ENCODE peak calls at places on chromosomes 16 and 17, in eight cellular contexts. B, E, H, S, N, Y, R and A are unnamed samples. For H3K36me3, the result is how much of the 10 kb centered on the place peaks cover.

GRCh38 chr17:29138991-29139682 is 41.1 kb downstream of the MYO18A start:
- DNase-seq in B (no peak), E (no peak), H (no peak), S (no peak), N (no peak), Y (peak), R (no peak), A (no peak)

GRCh38 chr17:37067555-37068111 is 118.9 kb downstream of the AATF start:
- DNase-seq in B (no peak), E (no peak), H (peak), S (peak), N (no peak), Y (peak), R (no peak), A (peak)

GRCh38 chr17:16938496-16939270 is 33.2 kb downstream of the TNFRSF13B start:
- DNase-seq in B (peak), E (no peak), H (peak), S (no peak), N (no peak), Y (no peak), R (peak), A (no peak)

GRCh38 chr17:62824290-62825135 is 16.4 kb upstream of the MARCHF10 start:
- DNase-seq in B (no peak), E (no peak), H (peak), S (peak), N (no peak), Y (no peak), R (no peak), A (peak)

GRCh38 chr16:56424404-56424765 is 960 bp downstream of the AMFR start:
- DNase-seq in B (no peak), E (no peak), H (peak), S (peak), N (no peak), Y (no peak), R (no peak), A (no peak)

GRCh38 chr16:67702130-67702529 is 17.0 kb downstream of the GFOD2 start:
- DNase-seq in B (no peak), E (no peak), H (no peak), S (no peak), N (no peak), Y (no peak), R (no peak), A (no peak)

GRCh38 chr17:50028207-50029120 is 27.4 kb upstream of the ITGA3 start:
- DNase-seq in B (peak), E (no peak), H (peak), S (peak), N (peak), Y (no peak), R (no peak), A (peak)

GRCh38 chr17:49949634-49950033 is 19.4 kb upstream of the DLX4 start:
- DNase-seq in B (no peak), E (no peak), H (no peak), S (no peak), N (no peak), Y (no peak), R (no peak), A (no peak)

GRCh38 chr16:78504391-78504945 is 405.0 kb downstream of the WWOX start:
- DNase-seq in B (peak), E (no peak), H (no peak), S (no peak), N (no peak), Y (peak), R (no peak), A (no peak)

DNA sequence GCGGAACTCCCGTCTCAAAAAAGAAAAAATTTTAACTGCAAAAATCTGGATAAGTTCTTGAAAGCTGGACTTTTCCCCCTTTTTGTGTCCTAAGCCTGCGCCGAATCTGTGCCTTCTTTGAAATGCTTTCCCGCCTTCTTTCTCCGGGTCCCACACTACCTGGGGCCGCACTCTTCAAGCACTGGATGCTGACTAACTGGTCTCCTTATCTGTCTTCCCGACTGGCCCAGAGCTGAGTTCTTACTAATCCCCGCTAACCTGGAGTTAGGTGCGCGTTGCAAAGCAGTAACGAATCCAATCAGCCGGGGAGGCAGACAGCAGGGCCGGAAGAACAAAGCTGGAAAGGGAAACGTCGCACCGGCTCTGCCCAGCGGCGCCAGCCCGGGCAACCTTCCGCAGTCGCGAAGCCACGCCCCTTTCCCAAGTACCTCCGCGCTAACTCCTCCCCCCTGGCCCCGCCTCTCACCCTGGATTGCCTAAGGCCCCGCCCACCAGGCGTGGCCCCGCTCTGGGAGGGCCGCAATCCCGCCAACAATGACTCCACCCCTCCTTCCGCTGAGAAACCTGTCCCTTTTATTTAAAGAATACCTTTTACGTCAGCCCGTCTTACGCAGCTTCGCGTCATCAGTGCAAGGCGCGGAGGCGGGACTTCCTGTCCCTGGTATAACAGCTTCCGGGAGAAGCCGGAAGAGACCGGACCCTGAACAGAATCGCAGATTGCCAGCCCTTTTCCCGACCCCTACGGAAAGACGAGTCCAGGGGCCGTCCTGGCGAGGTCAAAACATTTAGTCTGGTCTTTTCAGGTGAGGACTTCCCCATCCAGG is at the start of gene TMUB2:
- DNase-seq in B (peak), E (peak), H (peak), S (peak), N (peak), Y (peak), R (peak), A (peak)
- H3K36me3 ChIP-seq in B (under half), E (under half), H (under half), S (under half), N (under half), Y (under half), R (under half), A (under half)

GRCh38 chr16:28936784-28937155 is 5.0 kb downstream of the CD19 start:
- DNase-seq in B (no peak), E (no peak), H (no peak), S (no peak), N (no peak), Y (no peak), R (no peak), A (no peak)

GRCh38 chr16:28937222-28937876 is 5.6 kb downstream of the CD19 start:
- DNase-seq in B (no peak), E (no peak), H (no peak), S (no peak), N (no peak), Y (no peak), R (no peak), A (peak)

GRCh38 chr16:28938721-28939120 is 7.0 kb downstream of the CD19 start:
- DNase-seq in B (no peak), E (no peak), H (no peak), S (no peak), N (no peak), Y (no peak), R (no peak), A (no peak)

GRCh38 chr16:28935333-28935732 is 3.6 kb downstream of the CD19 start:
- DNase-seq in B (no peak), E (no peak), H (no peak), S (no peak), N (no peak), Y (no peak), R (no peak), A (no peak)

GRCh38 chr16:28935924-28936783 is 4.4 kb downstream of the CD19 start:
- DNase-seq in B (peak), E (peak), H (peak), S (peak), N (peak), Y (peak), R (peak), A (peak)
- H3K4me3 ChIP-seq in B (peak), E (peak), H (no peak), S (peak), N (no peak), Y (peak), R (peak), A (peak)

GRCh38 chr17:45242015-45242414 is 19.9 kb downstream of the SPATA32 start:
- DNase-seq in B (no peak), E (no peak), H (no peak), S (no peak), N (no peak), Y (no peak), R (no peak), A (no peak)
- H3K36me3 ChIP-seq in B (under half), E (under half), H (under half), S (under half), N (under half), Y (under half), R (half or more), A (under half)

GRCh38 chr17:3539881-3540540 is 17.6 kb downstream of the TRPV3 start:
- DNase-seq in B (no peak), E (no peak), H (no peak), S (no peak), N (peak), Y (no peak), R (no peak), A (peak)
- H3K4me3 ChIP-seq in B (no peak), E (no peak), H (no peak), S (no peak), N (no peak), Y (no peak), R (no peak), A (no peak)